ENCODE peak calls at places on chromosomes 11 and 22, in six cellular contexts. F is activated CD4-positive, CD25-positive, alpha-beta regulatory T cell; U is astrocyte of the hippocampus; B is H54; S is CMK; V is T-cell. H is an unnamed sample.

GRCh38 chr11:126512251-126512650 is 156.8 kb downstream of the ST3GAL4 start:
- DNase-seq in B (no peak), U (no peak), S (no peak), V (no peak), F (no peak), H (no peak)

GRCh38 chr11:73854680-73855079 is 22.0 kb downstream of the COA4 start:
- DNase-seq in U (no peak), V (no peak), F (no peak), S (no peak), B (no peak), H (no peak)

GRCh38 chr22:48380016-48380665 is 1447.5 kb downstream of the BRD1 start:
- DNase-seq in U (no peak), F (no peak), V (no peak), B (no peak), S (no peak), H (no peak)

GRCh38 chr11:60485987-60486386 is 6.6 kb upstream of the MS4A12 start:
- DNase-seq in V (no peak), S (no peak), U (no peak), F (no peak), B (no peak), H (no peak)

GRCh38 chr11:124875943-124876817 is 10.9 kb downstream of the ROBO3 start:
- DNase-seq in B (peak), U (peak), F (peak), S (peak), V (peak), H (peak)

GRCh38 chr11:95229199-95230053 is 1.6 kb downstream of the SESN3 start:
- DNase-seq in F (no peak), S (no peak), B (no peak), U (peak), V (no peak), H (no peak)

GRCh38 chr11:114262681-114263509 is 33.3 kb upstream of the NNMT start:
- DNase-seq in F (no peak), V (no peak), B (peak), U (peak), S (no peak), H (no peak)

GRCh38 chr22:46367707-46368191 is 32.2 kb downstream of the TRMU start:
- DNase-seq in V (peak), B (peak), S (peak), U (peak), F (peak), H (peak)

GRCh38 chr22:27913162-27913741 is 5.8 kb downstream of the PITPNB start:
- DNase-seq in B (no peak), U (no peak), V (no peak), F (no peak), S (peak), H (no peak)

GRCh38 chr11:118845369-118845768 is 38.3 kb upstream of the CXCR5 start:
- DNase-seq in U (peak), S (no peak), B (no peak), F (no peak), V (no peak), H (no peak)

GRCh38 chr11:69241844-69242582 is 51.9 kb upstream of the MYEOV start:
- DNase-seq in B (no peak), V (no peak), S (peak), F (no peak), U (no peak), H (no peak)

GRCh38 chr11:5274340-5274739 is 4.6 kb upstream of the HBE1 start:
- DNase-seq in V (no peak), U (no peak), F (no peak), B (no peak), S (no peak), H (no peak)

H was measured in T-helper 2 cell.